ENCODE peak calls at places on chromosomes 4 and X, in five cellular contexts. One of them, this sample, is unnamed.
A peak's percentile ranks its signal among the peaks of the same experiment; 100 is the strongest.

GRCh38 chr4:1727117-1728031 is 6.1 kb downstream of the TACC3 start:
- DNase-seq in GM12878: no peak
- DNase-seq in K562: no peak
- DNase-seq in IMR-90: peak; percentile 75
- DNase-seq in SK-N-SH: peak; percentile 28
- DNase-seq in this sample: no peak

GRCh38 chr4:4856071-4857000 is 3.1 kb upstream of the MSX1 start:
- DNase-seq in GM12878: no peak
- DNase-seq in K562: no peak
- DNase-seq in IMR-90: no peak
- DNase-seq in SK-N-SH: peak; percentile 70
- DNase-seq in this sample: no peak

GRCh38 chr4:178602833-178603232 is 1160.6 kb upstream of the AGA start:
- DNase-seq in GM12878: no peak
- DNase-seq in K562: no peak
- DNase-seq in IMR-90: no peak
- DNase-seq in SK-N-SH: no peak
- DNase-seq in this sample: no peak

GRCh38 chrX:85977218-85977617 is 70.1 kb downstream of the CHM start:
- DNase-seq in GM12878: peak; percentile 4
- DNase-seq in K562: no peak
- DNase-seq in IMR-90: no peak
- DNase-seq in SK-N-SH: no peak
- DNase-seq in this sample: no peak

GRCh38 chr4:141427726-141428296 is 207.1 kb downstream of the ZNF330 start:
- DNase-seq in GM12878: no peak
- DNase-seq in K562: no peak
- DNase-seq in IMR-90: peak; percentile 47
- DNase-seq in SK-N-SH: no peak
- DNase-seq in this sample: no peak

GRCh38 chrX:41238543-41238942 is 95.4 kb upstream of the DDX3X start:
- DNase-seq in GM12878: no peak
- DNase-seq in K562: no peak
- DNase-seq in IMR-90: peak; percentile 76
- DNase-seq in SK-N-SH: no peak
- DNase-seq in this sample: no peak

GRCh38 chrX:88830113-88830512 is 83.1 kb downstream of the CPXCR1 start:
- DNase-seq in GM12878: no peak
- DNase-seq in K562: no peak
- DNase-seq in IMR-90: no peak
- DNase-seq in SK-N-SH: no peak
- DNase-seq in this sample: no peak

GRCh38 chrX:45379186-45379585 is 178.5 kb upstream of the DIPK2B start:
- DNase-seq in GM12878: no peak
- DNase-seq in K562: no peak
- DNase-seq in IMR-90: no peak
- DNase-seq in SK-N-SH: no peak
- DNase-seq in this sample: no peak

GRCh38 chr4:508675-509373 is 9.8 kb downstream of the PIGG start:
- DNase-seq in GM12878: no peak
- DNase-seq in K562: no peak
- DNase-seq in IMR-90: no peak
- DNase-seq in SK-N-SH: no peak
- DNase-seq in this sample: no peak

GRCh38 chr4:100208459-100208858 is 18.2 kb upstream of the DDIT4L start:
- DNase-seq in GM12878: no peak
- DNase-seq in K562: no peak
- DNase-seq in IMR-90: no peak
- DNase-seq in SK-N-SH: no peak
- DNase-seq in this sample: no peak

GRCh38 chr4:155573126-155573525 is 93.5 kb upstream of the GUCY1A1 start:
- DNase-seq in GM12878: no peak
- DNase-seq in K562: no peak
- DNase-seq in IMR-90: no peak
- DNase-seq in SK-N-SH: no peak
- DNase-seq in this sample: no peak

GRCh38 chrX:21166302-21166982 is 207.8 kb upstream of the CNKSR2 start:
- DNase-seq in GM12878: no peak
- DNase-seq in K562: no peak
- DNase-seq in IMR-90: peak; percentile 25
- DNase-seq in SK-N-SH: no peak
- DNase-seq in this sample: peak; percentile 18

GRCh38 chrX:153649915-153650782 is 3.1 kb downstream of the DUSP9 start:
- DNase-seq in GM12878: no peak
- DNase-seq in K562: no peak
- DNase-seq in IMR-90: no peak
- DNase-seq in SK-N-SH: no peak
- DNase-seq in this sample: no peak

GRCh38 chrX:67789536-67789935 is 245.7 kb downstream of the AR start:
- DNase-seq in GM12878: no peak
- DNase-seq in K562: no peak
- DNase-seq in IMR-90: no peak
- DNase-seq in SK-N-SH: no peak
- DNase-seq in this sample: no peak

GRCh38 chrX:110258552-110258951 is 59.3 kb downstream of the AMMECR1 start:
- DNase-seq in GM12878: no peak
- DNase-seq in K562: no peak
- DNase-seq in IMR-90: peak; percentile 68
- DNase-seq in SK-N-SH: no peak
- DNase-seq in this sample: no peak

GRCh38 chr4:156291317-156291716 is 337.7 kb upstream of the CTSO start:
- DNase-seq in GM12878: no peak
- DNase-seq in K562: no peak
- DNase-seq in IMR-90: peak; percentile 74
- DNase-seq in SK-N-SH: no peak
- DNase-seq in this sample: no peak

GRCh38 chr4:94570558-94570957 is 118.8 kb downstream of the PDLIM5 start:
- DNase-seq in GM12878: no peak
- DNase-seq in K562: no peak
- DNase-seq in IMR-90: no peak
- DNase-seq in SK-N-SH: no peak
- DNase-seq in this sample: no peak

GRCh38 chr4:159206427-159206871 is 103.6 kb downstream of the RAPGEF2 start:
- DNase-seq in GM12878: peak; percentile 83
- DNase-seq in K562: no peak
- DNase-seq in IMR-90: peak; percentile 76
- DNase-seq in SK-N-SH: no peak
- DNase-seq in this sample: no peak

GRCh38 chrX:132909643-132910042 is 48.8 kb downstream of the HS6ST2 start:
- DNase-seq in GM12878: no peak
- DNase-seq in K562: no peak
- DNase-seq in IMR-90: peak; percentile 5
- DNase-seq in SK-N-SH: no peak
- DNase-seq in this sample: no peak

GRCh38 chr4:90419124-90419711 is 292.0 kb downstream of the CCSER1 start:
- DNase-seq in GM12878: no peak
- DNase-seq in K562: no peak
- DNase-seq in IMR-90: peak; percentile 37
- DNase-seq in SK-N-SH: peak; percentile 52
- DNase-seq in this sample: peak; percentile 16

GRCh38 chrX:129235903-129236302 is 287.4 kb downstream of the SMARCA1 start:
- DNase-seq in GM12878: no peak
- DNase-seq in K562: no peak
- DNase-seq in IMR-90: no peak
- DNase-seq in SK-N-SH: no peak
- DNase-seq in this sample: no peak

GRCh38 chr4:663438-664428 is 10.3 kb downstream of the ATP5ME start:
- DNase-seq in GM12878: no peak
- DNase-seq in K562: no peak
- DNase-seq in IMR-90: no peak
- DNase-seq in SK-N-SH: peak; percentile 95
- DNase-seq in this sample: no peak

GRCh38 chrX:80808854-80809493 is 703 bp downstream of the BRWD3 start:
- DNase-seq in GM12878: no peak
- DNase-seq in K562: no peak
- DNase-seq in IMR-90: no peak
- DNase-seq in SK-N-SH: peak; percentile 27
- DNase-seq in this sample: no peak

GRCh38 chr4:169948271-169948670 is 77.9 kb downstream of the MFAP3L start:
- DNase-seq in GM12878: no peak
- DNase-seq in K562: no peak
- DNase-seq in IMR-90: no peak
- DNase-seq in SK-N-SH: no peak
- DNase-seq in this sample: no peak

GRCh38 chr4:176277162-176277904 is 8.3 kb upstream of the ASB5 start:
- DNase-seq in GM12878: no peak
- DNase-seq in K562: peak; percentile 36
- DNase-seq in IMR-90: peak; percentile 71
- DNase-seq in SK-N-SH: peak; percentile 51
- DNase-seq in this sample: peak; percentile 39

GRCh38 chr4:103634236-103634635 is 85.5 kb downstream of the TACR3 start:
- DNase-seq in GM12878: no peak
- DNase-seq in K562: no peak
- DNase-seq in IMR-90: no peak
- DNase-seq in SK-N-SH: no peak
- DNase-seq in this sample: no peak

GRCh38 chr4:142815834-142816233 is 30.3 kb downstream of the INPP4B start:
- DNase-seq in GM12878: no peak
- DNase-seq in K562: no peak
- DNase-seq in IMR-90: peak; percentile 70
- DNase-seq in SK-N-SH: no peak
- DNase-seq in this sample: no peak

GRCh38 chr4:99090511-99090910 is 1.9 kb upstream of the ADH5 start:
- DNase-seq in GM12878: no peak
- DNase-seq in K562: no peak
- DNase-seq in IMR-90: peak; percentile 18
- DNase-seq in SK-N-SH: no peak
- DNase-seq in this sample: no peak

GRCh38 chr4:174989791-174990190 is 71.6 kb downstream of the ADAM29 start:
- DNase-seq in GM12878: no peak
- DNase-seq in K562: no peak
- DNase-seq in IMR-90: no peak
- DNase-seq in SK-N-SH: no peak
- DNase-seq in this sample: no peak

GRCh38 chrX:1392376-1393130 is 640 bp upstream of the SLC25A6 start:
- DNase-seq in GM12878: no peak
- DNase-seq in K562: peak; percentile 50
- DNase-seq in IMR-90: peak; percentile 52
- DNase-seq in SK-N-SH: peak; percentile 81
- DNase-seq in this sample: no peak

GRCh38 chr4:125317526-125317880 is 2.7 kb downstream of the FAT4 start:
- DNase-seq in GM12878: no peak
- DNase-seq in K562: no peak
- DNase-seq in IMR-90: peak; percentile 54
- DNase-seq in SK-N-SH: peak; percentile 57
- DNase-seq in this sample: no peak

GRCh38 chr4:182212211-182212761 is 30.9 kb upstream of the TENM3 start:
- DNase-seq in GM12878: no peak
- DNase-seq in K562: no peak
- DNase-seq in IMR-90: peak; percentile 65
- DNase-seq in SK-N-SH: peak; percentile 77
- DNase-seq in this sample: no peak

GRCh38 chr4:157558016-157558415 is 337.5 kb downstream of the GRIA2 start:
- DNase-seq in GM12878: no peak
- DNase-seq in K562: no peak
- DNase-seq in IMR-90: no peak
- DNase-seq in SK-N-SH: no peak
- DNase-seq in this sample: no peak
- TF ChIP-seq MXI1 in GM12878: no peak
- TF ChIP-seq MXI1 in K562: no peak
- TF ChIP-seq MXI1 in IMR-90: no peak
- TF ChIP-seq MXI1 in SK-N-SH: no peak
- TF ChIP-seq MXI1 in this sample: no peak

DNA sequence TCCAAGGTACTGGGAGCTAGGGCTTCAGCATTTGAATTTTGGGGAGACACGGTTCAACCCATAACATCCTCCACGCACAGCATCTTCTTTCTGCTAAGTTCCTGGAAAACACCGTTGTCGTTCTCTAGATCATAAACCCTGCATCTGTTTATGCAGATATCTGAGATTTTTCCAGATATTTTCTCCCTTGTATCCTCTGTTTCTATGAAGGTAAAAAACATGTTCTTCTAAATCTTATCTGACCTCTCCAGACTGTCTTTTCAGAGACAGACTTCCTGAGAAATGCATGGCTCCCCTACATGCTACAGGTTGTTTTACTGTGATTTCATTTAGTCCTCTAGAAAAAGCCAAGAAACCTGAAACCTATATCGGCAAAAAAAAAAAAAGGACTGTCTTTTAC is 152.3 kb upstream of the KLF3 start:
- DNase-seq in GM12878: no peak
- DNase-seq in K562: no peak
- DNase-seq in IMR-90: no peak
- DNase-seq in SK-N-SH: no peak
- DNase-seq in this sample: no peak
- TF ChIP-seq MXI1 in GM12878: no peak
- TF ChIP-seq MXI1 in K562: no peak
- TF ChIP-seq MXI1 in IMR-90: no peak
- TF ChIP-seq MXI1 in SK-N-SH: no peak
- TF ChIP-seq MXI1 in this sample: no peak

DNA sequence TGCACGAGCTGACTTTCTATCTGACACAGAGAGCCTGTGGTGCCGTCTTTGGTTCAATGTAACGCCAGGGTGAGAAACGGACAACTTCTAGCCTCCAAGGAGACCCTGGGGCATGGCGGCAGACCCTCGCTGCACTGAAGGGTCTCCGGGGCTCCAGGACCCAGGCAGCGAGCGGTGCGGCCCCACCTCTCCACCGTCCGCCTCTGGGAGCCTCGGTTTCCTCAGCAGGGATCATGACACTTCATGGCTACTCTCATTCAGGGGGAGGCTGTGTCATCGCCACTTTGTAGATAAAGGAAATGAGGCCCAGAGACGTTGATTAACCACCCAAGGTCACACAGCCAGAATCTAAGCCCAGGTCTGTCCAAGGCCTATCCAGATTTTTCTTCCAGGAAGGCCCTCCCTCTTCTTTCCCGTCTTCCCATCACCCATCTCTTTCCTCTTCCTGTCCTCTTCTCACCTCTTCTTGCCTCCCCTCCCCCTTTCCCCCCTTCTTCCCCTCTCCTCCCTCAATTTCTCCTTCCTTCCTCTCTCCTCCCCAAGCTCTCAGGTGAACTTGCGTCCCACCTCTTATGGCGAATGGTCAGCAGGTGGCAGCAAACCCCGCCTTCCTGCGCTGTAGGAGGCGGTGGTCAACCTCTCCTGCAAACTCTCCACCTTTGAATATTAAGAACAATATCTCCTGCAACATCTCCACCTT is 69.3 kb upstream of the HMX1 start:
- DNase-seq in GM12878: no peak
- DNase-seq in K562: peak; percentile 20
- DNase-seq in IMR-90: no peak
- DNase-seq in SK-N-SH: no peak
- DNase-seq in this sample: peak; percentile 10
- TF ChIP-seq MXI1 in GM12878: no peak
- TF ChIP-seq MXI1 in K562: no peak
- TF ChIP-seq MXI1 in IMR-90: no peak
- TF ChIP-seq MXI1 in SK-N-SH: no peak
- TF ChIP-seq MXI1 in this sample: no peak

GRCh38 chr4:122309988-122310626 is 68.7 kb upstream of the ADAD1 start:
- DNase-seq in GM12878: no peak
- DNase-seq in K562: peak; percentile 12
- DNase-seq in IMR-90: peak; percentile 18
- DNase-seq in SK-N-SH: no peak
- DNase-seq in this sample: peak; percentile 11
- TF ChIP-seq MXI1 in GM12878: no peak
- TF ChIP-seq MXI1 in K562: no peak
- TF ChIP-seq MXI1 in IMR-90: no peak
- TF ChIP-seq MXI1 in SK-N-SH: no peak
- TF ChIP-seq MXI1 in this sample: no peak

GRCh38 chr4:16714191-16714590 is 184.3 kb downstream of the LDB2 start:
- DNase-seq in GM12878: no peak
- DNase-seq in K562: no peak
- DNase-seq in IMR-90: no peak
- DNase-seq in SK-N-SH: no peak
- DNase-seq in this sample: no peak
- TF ChIP-seq MXI1 in GM12878: no peak
- TF ChIP-seq MXI1 in K562: no peak
- TF ChIP-seq MXI1 in IMR-90: no peak
- TF ChIP-seq MXI1 in SK-N-SH: no peak
- TF ChIP-seq MXI1 in this sample: no peak

GRCh38 chrX:42695800-42696358 is 82.1 kb downstream of the PPP1R2C start:
- DNase-seq in GM12878: no peak
- DNase-seq in K562: no peak
- DNase-seq in IMR-90: no peak
- DNase-seq in SK-N-SH: no peak
- DNase-seq in this sample: no peak
- TF ChIP-seq MXI1 in GM12878: no peak
- TF ChIP-seq MXI1 in K562: no peak
- TF ChIP-seq MXI1 in IMR-90: no peak
- TF ChIP-seq MXI1 in SK-N-SH: no peak
- TF ChIP-seq MXI1 in this sample: no peak